ENCODE peak calls at places on chromosomes 12 and 14, in nine cellular contexts. One of them, this sample, is unnamed.

GRCh38 chr12:48349471-48349870 is 1.2 kb downstream of the ZNF641 start:
- DNase-seq in lower lobe of right lung: no peak
- DNase-seq in HL-60: no peak
- DNase-seq in fibroblast of pulmonary artery: peak; percentile 57
- DNase-seq in nephron progenitor cell: no peak
- DNase-seq in HFF-Myc: no peak
- DNase-seq in Caco-2: no peak
- DNase-seq in fibroblast of mammary gland: peak; percentile 45
- DNase-seq in AG04450: no peak
- DNase-seq in this sample: no peak

GRCh38 chr14:54335569-54336155 is 61.1 kb upstream of the CDKN3 start:
- DNase-seq in lower lobe of right lung: no peak
- DNase-seq in Caco-2: no peak
- DNase-seq in fibroblast of pulmonary artery: no peak
- DNase-seq in AG04450: no peak
- DNase-seq in HL-60: no peak
- DNase-seq in HFF-Myc: no peak
- DNase-seq in fibroblast of mammary gland: no peak
- DNase-seq in nephron progenitor cell: no peak
- DNase-seq in this sample: no peak

GRCh38 chr14:92280554-92281262 is 42.3 kb upstream of the SLC24A4 start:
- DNase-seq in lower lobe of right lung: no peak
- DNase-seq in HFF-Myc: no peak
- DNase-seq in HL-60: no peak
- DNase-seq in fibroblast of mammary gland: no peak
- DNase-seq in nephron progenitor cell: no peak
- DNase-seq in fibroblast of pulmonary artery: no peak
- DNase-seq in Caco-2: no peak
- DNase-seq in AG04450: no peak
- DNase-seq in this sample: no peak

GRCh38 chr12:121579190-121579791 is 1.5 kb downstream of the KDM2B start:
- DNase-seq in fibroblast of mammary gland: no peak
- DNase-seq in HFF-Myc: no peak
- DNase-seq in AG04450: no peak
- DNase-seq in fibroblast of pulmonary artery: peak; percentile 11
- DNase-seq in lower lobe of right lung: peak; percentile 61
- DNase-seq in Caco-2: no peak
- DNase-seq in HL-60: peak; percentile 30
- DNase-seq in nephron progenitor cell: peak; percentile 42
- DNase-seq in this sample: no peak

GRCh38 chr12:93134175-93134574 is 205.1 kb upstream of the EEA1 start:
- DNase-seq in HL-60: no peak
- DNase-seq in Caco-2: no peak
- DNase-seq in lower lobe of right lung: no peak
- DNase-seq in fibroblast of mammary gland: no peak
- DNase-seq in nephron progenitor cell: no peak
- DNase-seq in AG04450: no peak
- DNase-seq in fibroblast of pulmonary artery: no peak
- DNase-seq in HFF-Myc: no peak
- DNase-seq in this sample: no peak

GRCh38 chr12:92030618-92031017 is 115.0 kb downstream of the BTG1 start:
- DNase-seq in lower lobe of right lung: no peak
- DNase-seq in AG04450: no peak
- DNase-seq in fibroblast of pulmonary artery: peak; percentile 78
- DNase-seq in HFF-Myc: no peak
- DNase-seq in fibroblast of mammary gland: peak; percentile 87
- DNase-seq in nephron progenitor cell: no peak
- DNase-seq in HL-60: peak; percentile 12
- DNase-seq in Caco-2: no peak
- DNase-seq in this sample: no peak

GRCh38 chr14:106062502-106063272 is 536.3 kb downstream of the TMEM121 start:
- DNase-seq in lower lobe of right lung: no peak
- DNase-seq in Caco-2: no peak
- DNase-seq in fibroblast of mammary gland: no peak
- DNase-seq in nephron progenitor cell: no peak
- DNase-seq in HL-60: no peak
- DNase-seq in AG04450: no peak
- DNase-seq in fibroblast of pulmonary artery: no peak
- DNase-seq in HFF-Myc: no peak
- DNase-seq in this sample: no peak

GRCh38 chr12:46523863-46524770 is 151.5 kb upstream of the SLC38A2 start:
- DNase-seq in nephron progenitor cell: no peak
- DNase-seq in Caco-2: peak; percentile 53
- DNase-seq in HFF-Myc: peak; percentile 81
- DNase-seq in fibroblast of pulmonary artery: peak; percentile 87
- DNase-seq in lower lobe of right lung: no peak
- DNase-seq in HL-60: no peak
- DNase-seq in fibroblast of mammary gland: peak; percentile 100
- DNase-seq in AG04450: peak; percentile 92
- DNase-seq in this sample: no peak

GRCh38 chr14:72017290-72017689 is 85.1 kb downstream of the RGS6 start:
- DNase-seq in HL-60: no peak
- DNase-seq in nephron progenitor cell: no peak
- DNase-seq in AG04450: no peak
- DNase-seq in Caco-2: no peak
- DNase-seq in lower lobe of right lung: no peak
- DNase-seq in fibroblast of mammary gland: no peak
- DNase-seq in HFF-Myc: no peak
- DNase-seq in fibroblast of pulmonary artery: no peak
- DNase-seq in this sample: no peak

GRCh38 chr12:116892318-116892717 is 11.1 kb upstream of the HRK start:
- DNase-seq in fibroblast of pulmonary artery: no peak
- DNase-seq in AG04450: no peak
- DNase-seq in lower lobe of right lung: no peak
- DNase-seq in HL-60: no peak
- DNase-seq in fibroblast of mammary gland: peak; percentile 16
- DNase-seq in nephron progenitor cell: no peak
- DNase-seq in HFF-Myc: no peak
- DNase-seq in Caco-2: no peak
- DNase-seq in this sample: no peak

GRCh38 chr12:115261691-115262398 is 577.9 kb upstream of the TBX3 start:
- DNase-seq in lower lobe of right lung: no peak
- DNase-seq in AG04450: no peak
- DNase-seq in HFF-Myc: no peak
- DNase-seq in HL-60: no peak
- DNase-seq in nephron progenitor cell: no peak
- DNase-seq in fibroblast of pulmonary artery: peak; percentile 14
- DNase-seq in Caco-2: no peak
- DNase-seq in fibroblast of mammary gland: peak; percentile 8
- DNase-seq in this sample: no peak

GRCh38 chr12:52307836-52308806 is 13.1 kb downstream of the KRT83 start:
- DNase-seq in AG04450: no peak
- DNase-seq in HL-60: peak; percentile 16
- DNase-seq in HFF-Myc: no peak
- DNase-seq in fibroblast of mammary gland: no peak
- DNase-seq in Caco-2: peak; percentile 86
- DNase-seq in fibroblast of pulmonary artery: peak; percentile 23
- DNase-seq in nephron progenitor cell: peak; percentile 87
- DNase-seq in lower lobe of right lung: peak; percentile 78
- DNase-seq in this sample: no peak
- TF ChIP-seq CTCF in AG04450: no peak
- TF ChIP-seq CTCF in HL-60: no peak
- TF ChIP-seq CTCF in HFF-Myc: no peak
- TF ChIP-seq CTCF in fibroblast of mammary gland: no peak
- TF ChIP-seq CTCF in Caco-2: peak; percentile 15
- TF ChIP-seq CTCF in fibroblast of pulmonary artery: no peak
- TF ChIP-seq CTCF in nephron progenitor cell: peak; percentile 32
- TF ChIP-seq CTCF in lower lobe of right lung: no peak
- TF ChIP-seq CTCF in this sample: peak; percentile 61

GRCh38 chr12:124389537-124390441 is 94.9 kb downstream of the RFLNA start:
- DNase-seq in HL-60: no peak
- DNase-seq in fibroblast of pulmonary artery: no peak
- DNase-seq in AG04450: no peak
- DNase-seq in Caco-2: no peak
- DNase-seq in HFF-Myc: no peak
- DNase-seq in fibroblast of mammary gland: no peak
- DNase-seq in lower lobe of right lung: no peak
- DNase-seq in nephron progenitor cell: no peak
- DNase-seq in this sample: no peak

GRCh38 chr12:124387510-124387855 is 92.6 kb downstream of the RFLNA start:
- DNase-seq in HL-60: no peak
- DNase-seq in fibroblast of mammary gland: no peak
- DNase-seq in HFF-Myc: no peak
- DNase-seq in nephron progenitor cell: peak; percentile 30
- DNase-seq in fibroblast of pulmonary artery: no peak
- DNase-seq in AG04450: no peak
- DNase-seq in Caco-2: no peak
- DNase-seq in lower lobe of right lung: peak; percentile 75
- DNase-seq in this sample: no peak

GRCh38 chr12:124390442-124391116 is 95.7 kb downstream of the RFLNA start:
- DNase-seq in AG04450: no peak
- DNase-seq in Caco-2: no peak
- DNase-seq in HFF-Myc: no peak
- DNase-seq in fibroblast of mammary gland: peak; percentile 83
- DNase-seq in nephron progenitor cell: no peak
- DNase-seq in HL-60: peak; percentile 73
- DNase-seq in fibroblast of pulmonary artery: peak; percentile 81
- DNase-seq in lower lobe of right lung: peak; percentile 81
- DNase-seq in this sample: no peak

GRCh38 chr12:124388038-124388676 is 93.3 kb downstream of the RFLNA start:
- DNase-seq in lower lobe of right lung: no peak
- DNase-seq in HL-60: no peak
- DNase-seq in HFF-Myc: no peak
- DNase-seq in AG04450: no peak
- DNase-seq in fibroblast of mammary gland: no peak
- DNase-seq in nephron progenitor cell: no peak
- DNase-seq in fibroblast of pulmonary artery: no peak
- DNase-seq in Caco-2: no peak
- DNase-seq in this sample: no peak

GRCh38 chr12:124388679-124389536 is 94.0 kb downstream of the RFLNA start:
- DNase-seq in lower lobe of right lung: peak; percentile 89
- DNase-seq in nephron progenitor cell: peak; percentile 78
- DNase-seq in fibroblast of mammary gland: peak; percentile 87
- DNase-seq in AG04450: peak; percentile 63
- DNase-seq in HFF-Myc: no peak
- DNase-seq in fibroblast of pulmonary artery: peak; percentile 90
- DNase-seq in HL-60: peak; percentile 51
- DNase-seq in Caco-2: no peak
- DNase-seq in this sample: no peak
- TF ChIP-seq CTCF in lower lobe of right lung: peak; percentile 9
- TF ChIP-seq CTCF in nephron progenitor cell: no peak
- TF ChIP-seq CTCF in fibroblast of mammary gland: no peak
- TF ChIP-seq CTCF in AG04450: no peak
- TF ChIP-seq CTCF in HFF-Myc: no peak
- TF ChIP-seq CTCF in fibroblast of pulmonary artery: no peak
- TF ChIP-seq CTCF in HL-60: no peak
- TF ChIP-seq CTCF in Caco-2: no peak
- TF ChIP-seq CTCF in this sample: peak; percentile 42

GRCh38 chr12:101830391-101831325 is at the start of gene GNPTAB:
- DNase-seq in HFF-Myc: peak; percentile 75
- DNase-seq in lower lobe of right lung: peak; percentile 96
- DNase-seq in fibroblast of pulmonary artery: peak; percentile 93
- DNase-seq in Caco-2: peak; percentile 95
- DNase-seq in fibroblast of mammary gland: peak; percentile 86
- DNase-seq in AG04450: peak; percentile 82
- DNase-seq in nephron progenitor cell: peak; percentile 95
- DNase-seq in HL-60: peak; percentile 96
- DNase-seq in this sample: peak; percentile 91
- TF ChIP-seq CTCF in HFF-Myc: peak; percentile 53
- TF ChIP-seq CTCF in lower lobe of right lung: peak; percentile 75
- TF ChIP-seq CTCF in fibroblast of pulmonary artery: peak; percentile 52
- TF ChIP-seq CTCF in Caco-2: peak; percentile 81
- TF ChIP-seq CTCF in fibroblast of mammary gland: peak; percentile 50
- TF ChIP-seq CTCF in AG04450: peak; percentile 67
- TF ChIP-seq CTCF in nephron progenitor cell: peak; percentile 58
- TF ChIP-seq CTCF in HL-60: peak; percentile 35
- TF ChIP-seq CTCF in this sample: peak; percentile 81

GRCh38 chr14:100858838-100859220 is 32.9 kb downstream of the MEG3 start:
- DNase-seq in HFF-Myc: no peak
- DNase-seq in lower lobe of right lung: peak; percentile 26
- DNase-seq in fibroblast of mammary gland: no peak
- DNase-seq in fibroblast of pulmonary artery: no peak
- DNase-seq in nephron progenitor cell: no peak
- DNase-seq in HL-60: no peak
- DNase-seq in AG04450: no peak
- DNase-seq in Caco-2: no peak
- DNase-seq in this sample: peak; percentile 80
- TF ChIP-seq CTCF in HFF-Myc: no peak
- TF ChIP-seq CTCF in lower lobe of right lung: no peak
- TF ChIP-seq CTCF in fibroblast of mammary gland: no peak
- TF ChIP-seq CTCF in fibroblast of pulmonary artery: no peak
- TF ChIP-seq CTCF in nephron progenitor cell: no peak
- TF ChIP-seq CTCF in HL-60: no peak
- TF ChIP-seq CTCF in AG04450: no peak
- TF ChIP-seq CTCF in Caco-2: no peak
- TF ChIP-seq CTCF in this sample: no peak

DNA sequence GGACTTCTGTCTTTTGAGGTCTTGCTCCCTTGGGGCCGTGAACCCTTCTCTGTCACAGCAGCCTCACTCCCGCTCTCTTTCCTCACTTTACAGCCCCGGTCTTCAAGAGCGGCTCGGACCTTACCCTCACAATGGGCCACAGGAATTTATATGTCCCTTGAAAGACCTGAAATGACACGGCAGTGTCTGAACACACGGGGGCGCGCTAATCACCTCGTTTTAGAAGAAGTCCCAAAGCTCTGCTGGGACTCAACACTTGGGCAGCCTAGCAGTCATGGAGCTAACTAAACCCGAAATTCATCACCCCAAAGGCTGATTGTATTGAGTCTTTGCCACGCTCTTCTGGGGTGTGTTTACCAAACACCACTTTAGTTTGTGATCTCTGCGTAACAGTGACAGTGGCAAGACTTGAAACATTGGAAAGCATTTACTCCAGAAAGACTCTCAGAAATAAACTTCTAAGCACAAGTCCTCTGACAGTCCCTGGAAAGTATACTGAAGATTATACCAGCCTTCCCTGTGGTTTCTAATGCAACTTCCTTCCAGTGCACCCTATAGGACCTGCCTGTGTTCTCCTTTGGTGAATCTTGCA is 29.0 kb downstream of the SERPINA11 start:
- DNase-seq in HFF-Myc: peak; percentile 15
- DNase-seq in nephron progenitor cell: peak; percentile 81
- DNase-seq in HL-60: peak; percentile 80
- DNase-seq in fibroblast of pulmonary artery: peak; percentile 79
- DNase-seq in lower lobe of right lung: peak; percentile 84
- DNase-seq in Caco-2: peak; percentile 80
- DNase-seq in fibroblast of mammary gland: peak; percentile 67
- DNase-seq in AG04450: no peak
- DNase-seq in this sample: no peak
- TF ChIP-seq CTCF in HFF-Myc: peak; percentile 75
- TF ChIP-seq CTCF in nephron progenitor cell: peak; percentile 66
- TF ChIP-seq CTCF in HL-60: peak; percentile 56
- TF ChIP-seq CTCF in fibroblast of pulmonary artery: peak; percentile 86
- TF ChIP-seq CTCF in lower lobe of right lung: peak; percentile 56
- TF ChIP-seq CTCF in Caco-2: peak; percentile 65
- TF ChIP-seq CTCF in fibroblast of mammary gland: peak; percentile 71
- TF ChIP-seq CTCF in AG04450: peak; percentile 73
- TF ChIP-seq CTCF in this sample: peak; percentile 88